ENCODE peak calls at places on chromosomes 3 and 15, in nine cellular contexts. T is mucosa of gallbladder; P is astrocyte; R is SHP77 treated with DMSO at 0.1 percent for 48 hours; N is cortex of kidney; B is NCI-H1930; U is central memory CD4-positive, alpha-beta T cell; X is astrocyte of the spinal cord; E is iris pigment epithelial cell. V is an unnamed sample.

GRCh38 chr15:87682527-87682926 is 574.0 kb downstream of the NTRK3 start:
- DNase-seq in X (no peak), N (no peak), B (no peak), T (no peak), P (no peak), E (no peak), U (no peak), R (no peak), V (no peak)

GRCh38 chr3:50274371-50275104 is 4.3 kb upstream of the LSMEM2 start:
- DNase-seq in B (peak), P (no peak), N (no peak), U (peak), T (peak), R (peak), X (peak), E (peak), V (no peak)

GRCh38 chr15:31930967-31931366 is 99.3 kb upstream of the CHRNA7 start:
- DNase-seq in R (no peak), B (no peak), X (no peak), N (no peak), P (peak), T (no peak), E (no peak), U (no peak), V (no peak)

GRCh38 chr3:14340960-14341708 is 61.3 kb upstream of the SLC6A6 start:
- DNase-seq in N (no peak), B (no peak), T (no peak), U (no peak), R (no peak), X (no peak), P (no peak), E (no peak), V (no peak)

GRCh38 chr3:46829699-46830208 is 33.5 kb downstream of the MYL3 start:
- DNase-seq in B (no peak), T (no peak), N (no peak), U (no peak), E (no peak), P (no peak), R (no peak), X (no peak), V (no peak)

GRCh38 chr15:89401636-89402252 is 67.1 kb upstream of the POLG start:
- DNase-seq in E (peak), X (peak), N (no peak), T (no peak), P (peak), B (no peak), U (no peak), R (no peak), V (peak)

GRCh38 chr15:70140543-70141375 is 43.0 kb upstream of the TLE3 start:
- DNase-seq in U (peak), X (peak), P (peak), B (no peak), N (no peak), T (no peak), R (no peak), E (peak), V (no peak)

GRCh38 chr3:104436536-104436935 is 930.2 kb upstream of the ALCAM start:
- DNase-seq in E (peak), N (no peak), P (peak), B (no peak), R (no peak), U (no peak), X (peak), T (no peak), V (no peak)

V was measured in RWPE1.